ENCODE peak calls at places on chromosomes 3 and 15, in seven cellular contexts. F, H, G, X, S, E and Z are unnamed samples.

GRCh38 chr3:119664850-119665379 is 4.5 kb upstream of the POPDC2 start:
- DNase-seq in F (no peak), H (peak; percentile 70), G (peak; percentile 43), X (no peak), S (no peak), E (no peak), Z (no peak)

GRCh38 chr15:39748276-39748675 is 34.4 kb downstream of the FSIP1 start:
- DNase-seq in F (no peak), H (no peak), G (no peak), X (no peak), S (no peak), E (no peak), Z (no peak)

GRCh38 chr3:194810076-194810475 is 124.4 kb downstream of the FAM43A start:
- DNase-seq in F (no peak), H (no peak), G (no peak), X (no peak), S (no peak), E (no peak), Z (no peak)

GRCh38 chr3:118544458-118544857 is 490.2 kb downstream of the IGSF11 start:
- DNase-seq in F (no peak), H (peak; percentile 12), G (no peak), X (no peak), S (peak; percentile 40), E (no peak), Z (no peak)

GRCh38 chr15:39195988-39196486 is 384.8 kb upstream of the THBS1 start:
- DNase-seq in F (peak; percentile 95), H (no peak), G (peak; percentile 85), X (no peak), S (no peak), E (peak; percentile 73), Z (no peak)

GRCh38 chr3:107260221-107260620 is 117.0 kb upstream of the CCDC54 start:
- DNase-seq in F (no peak), H (no peak), G (no peak), X (no peak), S (no peak), E (no peak), Z (no peak)

GRCh38 chr3:144053121-144053520 is 81.5 kb downstream of the DIPK2A start:
- DNase-seq in F (no peak), H (no peak), G (peak; percentile 75), X (no peak), S (no peak), E (no peak), Z (no peak)

GRCh38 chr3:179416681-179417080 is 34.6 kb downstream of the GNB4 start:
- DNase-seq in F (no peak), H (no peak), G (peak; percentile 19), X (no peak), S (no peak), E (no peak), Z (no peak)

GRCh38 chr3:69410301-69410700 is 24.4 kb upstream of the FRMD4B start:
- DNase-seq in F (peak; percentile 65), H (peak; percentile 66), G (peak; percentile 53), X (no peak), S (peak; percentile 57), E (peak; percentile 69), Z (no peak)

GRCh38 chr3:51343918-51344687 is 41.0 kb upstream of the MANF start:
- DNase-seq in F (peak; percentile 49), H (no peak), G (peak; percentile 78), X (no peak), S (peak; percentile 12), E (peak; percentile 86), Z (no peak)

GRCh38 chr3:136960838-136961836 is 3.4 kb downstream of the IL20RB start:
- DNase-seq in F (peak; percentile 92), H (peak; percentile 63), G (no peak), X (no peak), S (no peak), E (peak; percentile 55), Z (no peak)

GRCh38 chr3:46019707-46020106 is 7.6 kb downstream of the XCR1 start:
- DNase-seq in F (no peak), H (no peak), G (no peak), X (no peak), S (no peak), E (peak; percentile 28), Z (no peak)

GRCh38 chr3:120450914-120451669 is at the start of gene FSTL1:
- DNase-seq in F (no peak), H (peak; percentile 89), G (peak; percentile 70), X (no peak), S (peak; percentile 80), E (peak; percentile 68), Z (peak; percentile 80)

GRCh38 chr15:91866971-91867372 is 13.5 kb downstream of the SLCO3A1 start:
- DNase-seq in F (peak; percentile 36), H (no peak), G (no peak), X (no peak), S (no peak), E (peak; percentile 5), Z (no peak)

GRCh38 chr3:171566803-171567422 is 106.7 kb upstream of the TNIK start:
- DNase-seq in F (no peak), H (peak; percentile 57), G (peak; percentile 46), X (no peak), S (no peak), E (peak; percentile 50), Z (peak; percentile 46)

GRCh38 chr3:19632099-19633074 is 301.6 kb downstream of the EFHB start:
- DNase-seq in F (no peak), H (peak; percentile 10), G (no peak), X (no peak), S (no peak), E (no peak), Z (no peak)

GRCh38 chr3:171829841-171830559 is 13.1 kb upstream of the TMEM212 start:
- DNase-seq in F (peak; percentile 65), H (peak; percentile 91), G (peak; percentile 85), X (no peak), S (peak; percentile 87), E (peak; percentile 88), Z (no peak)

GRCh38 chr3:129756871-129757270 is 136.6 kb downstream of the TMCC1 start:
- DNase-seq in F (no peak), H (no peak), G (peak; percentile 66), X (no peak), S (no peak), E (peak; percentile 6), Z (no peak)

GRCh38 chr3:42476225-42477160 is 25.9 kb upstream of the VIPR1 start:
- DNase-seq in F (peak; percentile 86), H (no peak), G (no peak), X (no peak), S (no peak), E (peak; percentile 2), Z (no peak)

GRCh38 chr3:52519445-52520140 is 14.1 kb downstream of the NT5DC2 start:
- DNase-seq in F (no peak), H (no peak), G (no peak), X (no peak), S (no peak), E (no peak), Z (no peak)

GRCh38 chr3:55870576-55870975 is 383.5 kb upstream of the WNT5A start:
- DNase-seq in F (no peak), H (peak; percentile 22), G (no peak), X (no peak), S (no peak), E (no peak), Z (no peak)

GRCh38 chr3:169072494-169072893 is 591.0 kb downstream of the MECOM start:
- DNase-seq in F (no peak), H (no peak), G (peak; percentile 34), X (no peak), S (no peak), E (no peak), Z (no peak)

GRCh38 chr15:72785452-72786243 is 2.1 kb upstream of the ADPGK start:
- DNase-seq in F (no peak), H (no peak), G (peak; percentile 74), X (no peak), S (no peak), E (peak; percentile 81), Z (no peak)

GRCh38 chr15:30065025-30065801 is 17.5 kb upstream of the GOLGA8J start:
- DNase-seq in F (peak; percentile 42), H (no peak), G (peak; percentile 18), X (no peak), S (no peak), E (peak; percentile 71), Z (no peak)

GRCh38 chr15:30062881-30063280 is 19.9 kb upstream of the GOLGA8J start:
- DNase-seq in F (no peak), H (no peak), G (no peak), X (no peak), S (no peak), E (no peak), Z (no peak)

GRCh38 chr15:30063829-30064559 is 18.8 kb upstream of the GOLGA8J start:
- DNase-seq in F (no peak), H (no peak), G (no peak), X (no peak), S (no peak), E (no peak), Z (no peak)

GRCh38 chr15:30055604-30056003 is 27.2 kb upstream of the GOLGA8J start:
- DNase-seq in F (no peak), H (no peak), G (no peak), X (no peak), S (no peak), E (no peak), Z (no peak)

DNA sequence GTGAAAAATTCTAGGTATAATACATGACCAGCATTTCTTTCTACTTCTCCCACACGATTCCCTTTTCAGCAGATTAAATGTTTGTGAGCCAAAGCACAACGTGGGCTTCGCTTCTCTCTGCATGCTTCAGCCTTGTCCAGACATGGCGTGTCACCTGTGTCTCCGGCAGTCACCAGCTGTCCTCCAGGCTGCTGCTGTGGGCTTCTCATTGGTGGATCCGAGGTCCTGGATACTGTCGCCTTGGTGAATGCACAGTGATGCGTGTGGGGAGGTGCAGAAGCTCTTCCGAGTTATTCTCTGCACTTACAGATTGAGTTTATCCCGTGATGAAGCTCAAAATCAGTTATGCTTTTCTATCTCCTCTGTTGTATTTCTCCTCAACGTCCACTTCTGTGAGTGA is 23.0 kb upstream of the GOLGA8J start:
- DNase-seq in F (no peak), H (no peak), G (no peak), X (no peak), S (no peak), E (no peak), Z (no peak)
- H3K4ac ChIP-seq in F (no peak overlapping the region), H (no peak overlapping the region), G (no peak overlapping the region), X (no peak overlapping the region), S (no peak overlapping the region), E (no peak overlapping the region), Z (no peak overlapping the region)

DNA sequence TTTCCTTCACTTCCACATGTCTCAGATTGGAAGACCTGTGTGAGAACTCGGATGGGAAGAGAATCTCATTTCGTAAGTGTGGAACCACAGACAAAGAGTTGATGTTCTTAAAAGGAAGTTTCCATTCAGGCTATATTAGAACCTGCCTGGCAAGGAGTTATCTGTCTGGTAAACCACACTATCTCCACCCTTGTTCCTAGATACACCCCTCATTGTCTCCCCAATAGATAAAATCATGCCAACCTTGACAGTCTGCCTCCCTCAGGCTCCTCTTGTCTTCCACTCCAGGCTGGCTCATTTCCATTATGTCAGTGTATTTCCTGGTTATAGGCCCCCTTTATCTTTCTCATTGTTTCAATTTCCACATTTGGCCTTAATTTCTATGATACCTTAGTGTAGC is 89.2 kb downstream of the TMEM108 start:
- DNase-seq in F (no peak), H (no peak), G (no peak), X (no peak), S (no peak), E (no peak), Z (no peak)
- H3K4me2 ChIP-seq in F (no peak overlapping the region), H (no peak overlapping the region), G (no peak overlapping the region), X (no peak overlapping the region), S (no peak overlapping the region), E (no peak overlapping the region), Z (no peak overlapping the region)

GRCh38 chr15:68113273-68113672 is 59.2 kb downstream of the PIAS1 start:
- DNase-seq in F (no peak), H (no peak), G (peak; percentile 34), X (no peak), S (no peak), E (peak; percentile 54), Z (no peak)
- H3K4ac ChIP-seq in F (no peak overlapping the region), H (no peak overlapping the region), G (no peak overlapping the region), X (no peak overlapping the region), S (no peak overlapping the region), E (no peak overlapping the region), Z (no peak overlapping the region)

GRCh38 chr3:23667536-23668429 is 138.0 kb upstream of the UBE2E1 start:
- DNase-seq in F (no peak), H (no peak), G (peak; percentile 72), X (no peak), S (no peak), E (peak; percentile 63), Z (no peak)
- H3K4me2 ChIP-seq in F (no peak overlapping the region), H (no peak overlapping the region), G (peak overlapping the region; percentile 45), X (no peak overlapping the region), S (no peak overlapping the region), E (no peak overlapping the region), Z (no peak overlapping the region)